ENCODE peak calls at places on chromosomes 11 and 22, in six cellular contexts. One of them, this sample, is unnamed. For H3K4me1 and H3K27me3, the result is how much of the 10 kb centered on the place peaks cover.

GRCh38 chr22:37822079-37822833 is 926 bp upstream of the GALR3 start:
- DNase-seq in GM23248: peak
- DNase-seq in heart left ventricle: no peak
- DNase-seq in ovary: no peak
- DNase-seq in aorta: no peak
- DNase-seq in adrenal gland: no peak
- DNase-seq in this sample: no peak

GRCh38 chr22:31139866-31140716 is at the start of gene PLA2G3:
- DNase-seq in ovary: no peak
- DNase-seq in heart left ventricle: no peak
- DNase-seq in adrenal gland: no peak
- DNase-seq in GM23248: peak
- DNase-seq in aorta: peak
- DNase-seq in this sample: peak

GRCh38 chr11:48036466-48036865 is 56.1 kb downstream of the PTPRJ start:
- DNase-seq in adrenal gland: no peak
- DNase-seq in heart left ventricle: no peak
- DNase-seq in GM23248: peak
- DNase-seq in ovary: no peak
- DNase-seq in aorta: no peak
- DNase-seq in this sample: no peak

GRCh38 chr11:116454020-116454645 is 318.7 kb downstream of the BUD13 start:
- DNase-seq in ovary: peak
- DNase-seq in heart left ventricle: peak
- DNase-seq in adrenal gland: peak
- DNase-seq in GM23248: peak
- DNase-seq in aorta: no peak
- DNase-seq in this sample: no peak

GRCh38 chr11:779120-779954 is 2.0 kb upstream of the GATD1 start:
- DNase-seq in GM23248: no peak
- DNase-seq in adrenal gland: no peak
- DNase-seq in aorta: no peak
- DNase-seq in heart left ventricle: peak
- DNase-seq in ovary: no peak
- DNase-seq in this sample: no peak

GRCh38 chr22:26586556-26587325 is 3.2 kb downstream of the TPST2 start:
- DNase-seq in ovary: no peak
- DNase-seq in aorta: no peak
- DNase-seq in heart left ventricle: no peak
- DNase-seq in adrenal gland: no peak
- DNase-seq in GM23248: no peak
- DNase-seq in this sample: no peak

GRCh38 chr11:77074626-77075221 is 8.0 kb downstream of the CAPN5 start:
- DNase-seq in aorta: no peak
- DNase-seq in GM23248: no peak
- DNase-seq in adrenal gland: no peak
- DNase-seq in heart left ventricle: no peak
- DNase-seq in ovary: peak
- DNase-seq in this sample: no peak

GRCh38 chr11:125164422-125165110 is at the start of gene PKNOX2:
- DNase-seq in adrenal gland: peak
- DNase-seq in heart left ventricle: peak
- DNase-seq in GM23248: peak
- DNase-seq in aorta: peak
- DNase-seq in ovary: peak
- DNase-seq in this sample: no peak

GRCh38 chr11:77141034-77141433 is 13.0 kb downstream of the MYO7A start:
- DNase-seq in heart left ventricle: no peak
- DNase-seq in aorta: no peak
- DNase-seq in ovary: no peak
- DNase-seq in GM23248: peak
- DNase-seq in adrenal gland: no peak
- DNase-seq in this sample: no peak

GRCh38 chr11:26187639-26188038 is 144.3 kb upstream of the ANO3 start:
- DNase-seq in adrenal gland: no peak
- DNase-seq in GM23248: peak
- DNase-seq in ovary: no peak
- DNase-seq in aorta: no peak
- DNase-seq in heart left ventricle: no peak
- DNase-seq in this sample: no peak

GRCh38 chr11:45252134-45252856 is 33.8 kb downstream of the SYT13 start:
- DNase-seq in ovary: peak
- DNase-seq in adrenal gland: peak
- DNase-seq in heart left ventricle: peak
- DNase-seq in aorta: peak
- DNase-seq in GM23248: peak
- DNase-seq in this sample: peak

GRCh38 chr11:59076876-59077571 is 9.1 kb upstream of the GLYATL1B start:
- DNase-seq in GM23248: no peak
- DNase-seq in aorta: no peak
- DNase-seq in ovary: no peak
- DNase-seq in heart left ventricle: no peak
- DNase-seq in adrenal gland: no peak
- DNase-seq in this sample: no peak

GRCh38 chr22:38955250-38955775 is 2.1 kb upstream of the APOBEC3A start:
- DNase-seq in adrenal gland: no peak
- DNase-seq in heart left ventricle: no peak
- DNase-seq in aorta: no peak
- DNase-seq in ovary: no peak
- DNase-seq in GM23248: no peak
- DNase-seq in this sample: no peak

GRCh38 chr11:134862168-134862567 is 450.1 kb upstream of the B3GAT1 start:
- DNase-seq in heart left ventricle: no peak
- DNase-seq in GM23248: no peak
- DNase-seq in adrenal gland: no peak
- DNase-seq in aorta: no peak
- DNase-seq in ovary: no peak
- DNase-seq in this sample: no peak

GRCh38 chr11:86916330-86916729 is 38.9 kb downstream of the FZD4 start:
- DNase-seq in aorta: no peak
- DNase-seq in heart left ventricle: no peak
- DNase-seq in ovary: peak
- DNase-seq in adrenal gland: no peak
- DNase-seq in GM23248: peak
- DNase-seq in this sample: no peak

GRCh38 chr22:22865311-22866072 is 22.1 kb upstream of the IGLL5 start:
- DNase-seq in aorta: no peak
- DNase-seq in heart left ventricle: no peak
- DNase-seq in ovary: no peak
- DNase-seq in GM23248: no peak
- DNase-seq in adrenal gland: no peak
- DNase-seq in this sample: no peak
- H3K4me1 ChIP-seq in aorta: under half
- H3K4me1 ChIP-seq in heart left ventricle: under half
- H3K4me1 ChIP-seq in ovary: under half
- H3K4me1 ChIP-seq in GM23248: under half
- H3K4me1 ChIP-seq in adrenal gland: under half
- H3K4me1 ChIP-seq in this sample: under half

GRCh38 chr11:127000991-127001390 is 421 bp upstream of the KIRREL3 start:
- DNase-seq in heart left ventricle: no peak
- DNase-seq in aorta: no peak
- DNase-seq in adrenal gland: no peak
- DNase-seq in ovary: no peak
- DNase-seq in GM23248: peak
- DNase-seq in this sample: no peak
- H3K27me3 ChIP-seq in heart left ventricle: half or more
- H3K27me3 ChIP-seq in aorta: under half
- H3K27me3 ChIP-seq in adrenal gland: under half
- H3K27me3 ChIP-seq in ovary: under half
- H3K27me3 ChIP-seq in GM23248: under half
- H3K27me3 ChIP-seq in this sample: under half

DNA sequence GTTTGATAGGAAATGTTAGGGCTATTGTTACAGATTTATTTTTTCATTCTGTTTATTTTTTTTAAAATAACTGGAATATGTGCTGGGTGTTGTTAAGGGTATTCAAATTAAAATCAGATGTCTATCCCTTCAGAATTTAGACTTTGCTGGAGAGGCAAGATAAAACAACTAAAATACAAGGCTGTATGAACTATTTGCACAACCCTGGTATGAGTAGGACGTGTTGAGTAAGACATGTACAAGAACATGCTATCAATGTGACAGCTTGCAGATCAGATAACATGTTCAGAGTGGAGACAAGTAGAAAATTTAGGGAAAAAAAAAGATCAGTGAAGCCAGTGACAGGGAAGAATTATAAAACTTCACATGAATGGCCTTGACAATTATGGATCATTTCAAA is 853.5 kb downstream of the METTL15 start:
- DNase-seq in aorta: no peak
- DNase-seq in GM23248: no peak
- DNase-seq in ovary: no peak
- DNase-seq in heart left ventricle: no peak
- DNase-seq in adrenal gland: no peak
- DNase-seq in this sample: no peak
- H3K4me3 ChIP-seq in aorta: no peak
- H3K4me3 ChIP-seq in GM23248: no peak
- H3K4me3 ChIP-seq in ovary: no peak
- H3K4me3 ChIP-seq in heart left ventricle: no peak
- H3K4me3 ChIP-seq in adrenal gland: no peak
- H3K4me3 ChIP-seq in this sample: no peak

DNA sequence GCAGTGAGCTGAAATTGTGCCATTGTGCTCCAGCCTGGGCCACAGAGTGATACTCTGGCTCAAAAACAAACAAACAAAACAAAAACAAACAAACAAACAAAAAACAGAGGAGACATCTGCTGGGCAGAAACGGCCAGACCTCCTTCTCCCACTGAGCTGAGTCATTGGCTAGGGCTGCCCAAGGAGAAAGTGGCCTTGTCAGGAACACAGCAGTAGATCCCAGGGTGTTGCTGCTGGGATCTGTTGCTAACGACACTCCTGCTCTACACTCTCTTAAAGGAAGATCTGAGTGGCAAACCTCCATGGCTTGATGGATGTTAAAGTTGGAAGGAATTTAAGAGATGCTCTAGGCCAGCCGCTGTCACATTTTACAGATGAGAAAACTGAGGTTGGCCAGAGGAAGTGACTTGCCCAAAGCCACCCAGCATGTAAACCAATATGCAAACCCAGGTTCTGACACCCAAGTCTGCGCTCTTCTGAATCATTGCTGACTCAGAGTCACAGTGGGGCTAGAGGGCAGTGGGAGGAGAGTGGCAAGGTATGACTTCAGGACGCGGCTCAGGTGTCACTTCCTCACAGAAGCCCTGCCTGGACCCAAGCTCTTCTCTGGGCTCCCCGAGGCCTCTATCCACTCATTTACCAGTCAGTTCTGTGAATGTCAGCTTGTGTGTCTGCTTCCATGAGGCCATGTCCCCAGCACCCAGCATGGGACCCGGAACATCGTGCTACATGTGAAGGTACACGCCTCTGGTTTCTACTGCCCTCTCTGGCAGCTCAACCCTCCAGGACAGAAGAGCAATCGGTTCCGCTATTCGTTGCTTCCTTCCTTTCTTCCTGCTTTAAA is 11.3 kb upstream of the GDPD5 start:
- DNase-seq in ovary: no peak
- DNase-seq in heart left ventricle: peak
- DNase-seq in GM23248: peak
- DNase-seq in adrenal gland: no peak
- DNase-seq in aorta: no peak
- DNase-seq in this sample: no peak
- H3K4me1 ChIP-seq in ovary: under half
- H3K4me1 ChIP-seq in heart left ventricle: under half
- H3K4me1 ChIP-seq in GM23248: under half
- H3K4me1 ChIP-seq in adrenal gland: under half
- H3K4me1 ChIP-seq in aorta: under half
- H3K4me1 ChIP-seq in this sample: under half

GRCh38 chr22:39983346-39983745 is 11.4 kb upstream of the FAM83F start:
- DNase-seq in GM23248: no peak
- DNase-seq in ovary: no peak
- DNase-seq in adrenal gland: no peak
- DNase-seq in aorta: no peak
- DNase-seq in heart left ventricle: no peak
- DNase-seq in this sample: no peak

GRCh38 chr22:39984006-39984405 is 10.7 kb upstream of the FAM83F start:
- DNase-seq in GM23248: peak
- DNase-seq in heart left ventricle: no peak
- DNase-seq in aorta: no peak
- DNase-seq in adrenal gland: no peak
- DNase-seq in ovary: no peak
- DNase-seq in this sample: no peak

GRCh38 chr22:39979048-39979447 is 15.7 kb upstream of the FAM83F start:
- DNase-seq in ovary: no peak
- DNase-seq in aorta: no peak
- DNase-seq in GM23248: no peak
- DNase-seq in heart left ventricle: no peak
- DNase-seq in adrenal gland: no peak
- DNase-seq in this sample: no peak

GRCh38 chr22:39980635-39981034 is 14.1 kb upstream of the FAM83F start:
- DNase-seq in adrenal gland: no peak
- DNase-seq in aorta: no peak
- DNase-seq in GM23248: no peak
- DNase-seq in ovary: no peak
- DNase-seq in heart left ventricle: no peak
- DNase-seq in this sample: no peak

GRCh38 chr22:39979458-39979857 is 15.3 kb upstream of the FAM83F start:
- DNase-seq in GM23248: no peak
- DNase-seq in heart left ventricle: no peak
- DNase-seq in adrenal gland: no peak
- DNase-seq in aorta: no peak
- DNase-seq in ovary: no peak
- DNase-seq in this sample: no peak
- H3K27me3 ChIP-seq in GM23248: under half
- H3K27me3 ChIP-seq in heart left ventricle: under half
- H3K27me3 ChIP-seq in adrenal gland: under half
- H3K27me3 ChIP-seq in aorta: under half
- H3K27me3 ChIP-seq in ovary: under half
- H3K27me3 ChIP-seq in this sample: under half

DNA sequence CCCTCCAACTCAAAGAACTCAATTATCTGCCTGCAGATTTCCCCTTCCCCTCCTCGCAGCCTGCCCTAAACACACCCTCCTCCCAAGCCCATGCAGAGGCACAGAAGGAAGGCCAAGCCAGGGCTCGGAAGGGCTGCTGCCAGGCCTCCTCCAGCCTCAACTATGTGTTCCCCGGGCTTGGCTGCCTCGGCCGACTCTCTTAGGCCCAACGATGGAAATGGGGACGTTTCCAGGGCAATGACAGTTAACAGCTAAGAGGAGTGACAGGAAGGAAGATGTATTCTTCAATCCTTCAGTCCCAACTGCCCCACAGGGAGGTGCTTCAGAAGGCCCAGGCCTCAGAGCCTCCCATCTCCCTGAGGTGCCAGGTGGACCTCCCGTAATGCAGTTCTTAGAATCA is 104.0 kb upstream of the AKIP1 start:
- DNase-seq in heart left ventricle: no peak
- DNase-seq in aorta: no peak
- DNase-seq in GM23248: no peak
- DNase-seq in ovary: no peak
- DNase-seq in adrenal gland: no peak
- DNase-seq in this sample: no peak
- H3K4me3 ChIP-seq in heart left ventricle: no peak
- H3K4me3 ChIP-seq in aorta: no peak
- H3K4me3 ChIP-seq in GM23248: peak
- H3K4me3 ChIP-seq in ovary: peak
- H3K4me3 ChIP-seq in adrenal gland: no peak
- H3K4me3 ChIP-seq in this sample: no peak

This sample was measured in iPS DF 6.9.